ENCODE peak calls at places on chromosomes 3 and 15, in seven cellular contexts. H, L, S, O, F, A and R are unnamed samples. For H3K9me3, the result is how much of the 10 kb centered on the place peaks cover.

GRCh38 chr15:58569455-58569854 is 137.7 kb downstream of the LIPC start:
- DNase-seq in L (no peak), A (no peak), O (no peak), F (no peak), S (no peak), H (no peak), R (no peak)

GRCh38 chr3:126267169-126267975 is 87.0 kb upstream of the ALDH1L1 start:
- DNase-seq in H (peak), S (peak), F (peak), A (peak), L (peak), O (peak), R (no peak)

GRCh38 chr3:16441306-16441898 is 72.1 kb downstream of the RFTN1 start:
- DNase-seq in L (no peak), O (no peak), S (no peak), H (no peak), A (no peak), F (peak), R (peak)

GRCh38 chr3:111989061-111989678 is 9.6 kb upstream of the TAGLN3 start:
- DNase-seq in H (peak), L (no peak), S (no peak), A (no peak), O (no peak), F (peak), R (peak)

GRCh38 chr3:116069024-116069423 is 376.3 kb downstream of the LSAMP start:
- DNase-seq in A (no peak), H (no peak), S (no peak), O (no peak), L (no peak), F (no peak), R (no peak)

GRCh38 chr3:126896067-126896441 is 86.9 kb upstream of the PLXNA1 start:
- DNase-seq in A (no peak), S (no peak), F (peak), H (no peak), O (no peak), L (no peak), R (no peak)

GRCh38 chr3:44478055-44478468 is 592 bp upstream of the ZNF445 start:
- DNase-seq in L (no peak), S (no peak), H (no peak), A (no peak), O (no peak), F (no peak), R (no peak)

GRCh38 chr3:16516695-16517481 is 3.4 kb upstream of the RFTN1 start:
- DNase-seq in S (peak), F (peak), O (peak), A (peak), H (peak), L (peak), R (no peak)

GRCh38 chr15:58568157-58568571 is 136.4 kb downstream of the LIPC start:
- DNase-seq in O (no peak), A (peak), H (peak), S (peak), F (no peak), L (no peak), R (no peak)

GRCh38 chr3:173977747-173978146 is 580.2 kb downstream of the NLGN1 start:
- DNase-seq in S (no peak), F (no peak), H (peak), L (no peak), O (no peak), A (no peak), R (no peak)

GRCh38 chr3:71847794-71848193 is 62.8 kb upstream of the PROK2 start:
- DNase-seq in A (no peak), O (no peak), L (no peak), F (no peak), S (no peak), H (no peak), R (no peak)

GRCh38 chr3:141386611-141387110 is 18.4 kb downstream of the ZBTB38 start:
- DNase-seq in H (no peak), S (no peak), O (no peak), A (no peak), F (peak), L (no peak), R (peak)

GRCh38 chr3:13452490-13453335 is 27.4 kb upstream of the HDAC11 start:
- DNase-seq in O (peak), F (peak), H (peak), L (peak), S (peak), A (peak), R (peak)

GRCh38 chr3:171379281-171379680 is 80.9 kb downstream of the TNIK start:
- DNase-seq in H (peak), S (no peak), A (no peak), O (peak), F (no peak), L (no peak), R (no peak)

GRCh38 chr3:121737644-121738043 is 11.9 kb downstream of the GOLGB1 start:
- DNase-seq in H (no peak), O (no peak), A (no peak), S (no peak), L (no peak), F (no peak), R (no peak)

GRCh38 chr3:13095408-13095861 is 22.2 kb upstream of the IQSEC1 start:
- DNase-seq in S (peak), H (no peak), A (no peak), O (no peak), F (no peak), L (no peak), R (no peak)

GRCh38 chr15:65040461-65040860 is 4.7 kb upstream of the SLC51B start:
- DNase-seq in S (no peak), A (no peak), H (no peak), F (no peak), L (peak), O (no peak), R (no peak)

GRCh38 chr15:72486144-72486543 is 12.0 kb downstream of the ARIH1 start:
- DNase-seq in H (no peak), O (no peak), L (no peak), A (no peak), S (no peak), F (no peak), R (no peak)

GRCh38 chr3:59998040-59998439 is 948.2 kb upstream of the CFAP20DC start:
- DNase-seq in H (no peak), L (no peak), O (no peak), S (no peak), A (peak), F (no peak), R (no peak)

GRCh38 chr15:45048784-45049631 is 26.0 kb downstream of the SORD start:
- DNase-seq in F (peak), L (peak), O (peak), H (no peak), A (no peak), S (peak), R (no peak)

GRCh38 chr3:9123849-9124248 is 125.6 kb downstream of the SRGAP3 start:
- DNase-seq in L (peak), O (no peak), H (no peak), A (no peak), S (no peak), F (no peak), R (no peak)

GRCh38 chr3:13353936-13354542 is 66.1 kb downstream of the NUP210 start:
- DNase-seq in A (no peak), H (no peak), F (peak), S (no peak), O (no peak), L (peak), R (no peak)

GRCh38 chr3:186896875-186897274 is 33.5 kb upstream of the ST6GAL1 start:
- DNase-seq in S (no peak), H (no peak), A (no peak), L (peak), F (no peak), O (no peak), R (no peak)

GRCh38 chr15:67188551-67189218 is 65.8 kb downstream of the AAGAB start:
- DNase-seq in O (peak), S (no peak), H (no peak), L (no peak), A (no peak), F (peak), R (no peak)

GRCh38 chr3:194979173-194979572 is 291.8 kb downstream of the XXYLT1 start:
- DNase-seq in A (no peak), O (no peak), S (no peak), F (no peak), L (no peak), H (no peak), R (no peak)

GRCh38 chr3:24137958-24138875 is 193.1 kb downstream of the NR1D2 start:
- DNase-seq in S (no peak), L (no peak), H (peak), A (peak), O (no peak), F (no peak), R (peak)

GRCh38 chr15:59444980-59445500 is 7.1 kb downstream of the FAM81A start:
- DNase-seq in H (no peak), S (no peak), O (no peak), A (no peak), F (peak), L (no peak), R (no peak)

GRCh38 chr3:78988324-78988723 is 779.5 kb downstream of the ROBO1 start:
- DNase-seq in S (no peak), O (no peak), H (no peak), F (peak), A (no peak), L (no peak), R (no peak)

GRCh38 chr3:177426151-177426904 is 229.0 kb upstream of the TBL1XR1 start:
- DNase-seq in S (no peak), L (no peak), A (no peak), O (no peak), H (no peak), F (no peak), R (no peak)

GRCh38 chr15:39869251-39869650 is 50.8 kb downstream of the GPR176 start:
- DNase-seq in F (no peak), O (no peak), H (no peak), L (no peak), A (no peak), S (no peak), R (no peak)

GRCh38 chr3:12180218-12180617 is 21.5 kb upstream of the TIMP4 start:
- DNase-seq in F (peak), L (no peak), O (peak), S (peak), A (peak), H (peak), R (no peak)

GRCh38 chr3:122797291-122797690 is 2.4 kb downstream of the SLC49A4 start:
- DNase-seq in O (no peak), H (no peak), L (no peak), F (no peak), A (no peak), S (no peak), R (no peak)

DNA sequence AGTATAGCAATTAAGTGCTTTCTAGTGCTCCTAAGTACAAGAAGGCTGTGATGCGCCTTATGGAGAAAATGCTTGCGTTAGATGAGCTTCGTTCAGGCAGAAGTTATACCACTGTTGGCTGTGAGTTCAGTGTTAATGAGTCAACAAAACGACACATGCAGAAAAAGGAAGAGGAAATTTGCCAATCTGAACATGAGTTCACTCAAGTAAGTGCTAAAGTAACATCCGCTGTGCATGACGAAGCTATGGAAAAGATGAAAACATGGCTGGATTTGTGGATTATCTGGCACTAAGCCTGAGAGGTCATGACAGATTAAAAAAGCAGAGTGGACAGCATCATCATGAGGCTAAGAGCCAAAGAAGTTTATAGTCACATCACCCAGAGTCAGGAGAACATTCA is 36.9 kb downstream of the SH3BP5 start:
- DNase-seq in S (no peak), F (peak), O (no peak), L (no peak), A (no peak), H (no peak), R (no peak)
- H3K27ac ChIP-seq in S (peak), F (no peak), O (peak), L (no peak), A (peak), H (no peak), R (no peak)

GRCh38 chr3:244041-244440 is 47.5 kb downstream of the CHL1 start:
- DNase-seq in S (no peak), H (no peak), F (no peak), A (no peak), L (no peak), O (no peak), R (no peak)
- H3K9me3 ChIP-seq in S (under half), H (under half), F (under half), A (under half), L (half or more), O (under half), R (under half)

DNA sequence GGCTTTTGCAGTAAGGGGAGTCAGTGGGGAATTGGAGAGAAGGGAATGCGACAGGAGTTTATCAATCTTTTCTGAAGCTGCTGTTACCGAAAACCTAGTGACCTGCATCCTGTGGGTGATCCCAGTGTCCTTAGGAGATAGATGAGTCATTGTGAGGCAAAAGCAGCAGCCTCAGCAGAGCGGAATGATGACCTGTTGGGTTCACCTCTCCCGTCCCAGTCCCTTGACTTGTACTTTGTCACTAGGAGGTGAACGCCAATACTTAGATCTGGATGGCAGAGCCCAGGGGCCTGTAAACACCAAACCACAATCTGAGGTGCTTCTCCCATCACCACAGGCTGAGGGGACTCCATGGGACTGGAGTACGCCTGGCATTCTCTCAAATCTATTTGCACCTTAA is 17.9 kb downstream of the CDAN1 start:
- DNase-seq in A (no peak), S (no peak), O (no peak), L (no peak), F (no peak), H (no peak), R (no peak)
- H3K27ac ChIP-seq in A (no peak), S (no peak), O (no peak), L (no peak), F (no peak), H (no peak), R (no peak)

DNA sequence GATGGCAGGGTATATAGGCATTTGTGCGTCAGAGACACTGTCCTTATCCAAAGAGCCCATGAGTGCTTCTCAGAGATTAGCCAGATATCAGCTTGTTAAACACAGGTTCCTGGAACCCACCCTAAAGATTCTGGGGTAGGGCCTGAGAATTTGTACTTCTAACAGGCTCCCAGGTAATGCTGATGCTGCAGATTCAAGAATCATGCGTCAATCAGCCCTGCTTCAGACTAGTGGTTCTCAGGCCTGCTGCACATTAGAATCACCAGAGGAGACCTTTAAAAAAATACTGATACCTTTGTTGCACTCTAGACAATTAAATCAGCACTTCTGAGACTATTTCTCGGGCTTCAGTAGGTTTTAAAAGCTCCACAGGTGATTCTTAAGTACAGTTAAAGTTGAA is 369.5 kb downstream of the MFSD1 start:
- DNase-seq in F (no peak), A (no peak), H (no peak), L (no peak), S (no peak), O (no peak), R (no peak)
- H3K9me3 ChIP-seq in F (under half), A (under half), H (under half), L (under half), S (under half), O (under half), R (under half)

GRCh38 chr3:58291671-58292338 is 14.2 kb upstream of the RPP14 start:
- DNase-seq in O (no peak), F (no peak), L (no peak), A (no peak), H (no peak), S (no peak), R (no peak)

GRCh38 chr3:58292866-58293265 is 13.2 kb upstream of the RPP14 start:
- DNase-seq in S (no peak), L (no peak), A (no peak), H (no peak), F (no peak), O (no peak), R (no peak)

GRCh38 chr3:58288011-58288728 is 17.9 kb upstream of the RPP14 start:
- DNase-seq in L (peak), A (no peak), H (no peak), O (peak), S (no peak), F (no peak), R (no peak)

GRCh38 chr3:58285334-58285733 is 20.7 kb upstream of the RPP14 start:
- DNase-seq in A (no peak), F (no peak), L (no peak), S (no peak), H (no peak), O (peak), R (no peak)

DNA sequence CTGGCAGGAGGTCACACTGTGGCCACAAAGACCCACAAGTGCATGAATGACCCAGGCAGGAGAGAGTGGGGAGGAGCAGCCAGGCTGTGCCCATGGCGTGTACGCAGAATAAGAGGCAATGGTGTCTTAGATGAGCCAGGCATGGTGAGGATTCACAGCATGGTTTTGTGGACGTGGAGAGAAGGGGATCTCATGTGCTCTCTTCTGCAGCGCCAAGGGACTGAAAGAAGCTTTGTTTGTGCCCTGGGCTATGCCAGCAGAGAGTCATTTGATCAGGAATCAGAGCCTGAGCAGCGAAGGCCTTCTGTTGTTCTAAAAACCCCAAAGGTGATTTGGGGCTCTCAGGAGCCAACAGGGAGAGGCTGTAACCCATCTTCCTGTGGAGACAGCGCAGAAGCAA is 18.7 kb upstream of the RPP14 start:
- DNase-seq in H (no peak), F (no peak), S (no peak), O (peak), A (no peak), L (no peak), R (no peak)
- H3K27ac ChIP-seq in H (no peak), F (no peak), S (no peak), O (no peak), A (no peak), L (no peak), R (no peak)